ENCODE peak calls at places on chromosomes 1 and 21, in eight cellular contexts. C, A, H, D, P, Y, G and F are unnamed samples.
A peak's percentile ranks its signal among the peaks of the same experiment; 100 is the strongest.

GRCh38 chr1:44807364-44808062 is 362 bp upstream of the DYNLT4 start:
- DNase-seq in C (peak; percentile 95), A (peak; percentile 95), H (peak; percentile 84), D (peak; percentile 100), P (peak; percentile 99), Y (peak; percentile 96), G (peak; percentile 97), F (peak; percentile 99)

GRCh38 chr1:207962716-207963428 is 51.9 kb upstream of the CD34 start:
- DNase-seq in C (peak; percentile 74), A (peak; percentile 76), H (peak; percentile 34), D (peak; percentile 96), P (no peak), Y (peak; percentile 60), G (peak; percentile 67), F (peak; percentile 90)

GRCh38 chr1:218880484-218881060 is 293.1 kb upstream of the LYPLAL1 start:
- DNase-seq in C (no peak), A (no peak), H (no peak), D (no peak), P (no peak), Y (peak; percentile 7), G (no peak), F (no peak)

GRCh38 chr1:106584127-106584526 is 472.3 kb upstream of the PRMT6 start:
- DNase-seq in C (no peak), A (no peak), H (no peak), D (no peak), P (no peak), Y (no peak), G (no peak), F (no peak)

GRCh38 chr1:25805863-25806225 is 5.9 kb downstream of the SELENON start:
- DNase-seq in C (no peak), A (peak; percentile 61), H (no peak), D (no peak), P (no peak), Y (peak; percentile 73), G (no peak), F (no peak)

GRCh38 chr21:33817663-33818433 is 97.8 kb downstream of the ATP5PO start:
- DNase-seq in C (no peak), A (no peak), H (no peak), D (no peak), P (no peak), Y (no peak), G (no peak), F (peak; percentile 47)

GRCh38 chr21:23008803-23009202 is 2010.6 kb downstream of the NCAM2 start:
- DNase-seq in C (no peak), A (no peak), H (no peak), D (no peak), P (no peak), Y (no peak), G (no peak), F (no peak)

GRCh38 chr1:204104331-204105222 is 31.7 kb downstream of the SOX13 start:
- DNase-seq in C (no peak), A (peak; percentile 44), H (no peak), D (no peak), P (no peak), Y (no peak), G (peak; percentile 71), F (no peak)

GRCh38 chr1:61606448-61607312 is 118.3 kb downstream of the TM2D1 start:
- DNase-seq in C (no peak), A (peak; percentile 34), H (no peak), D (peak; percentile 94), P (no peak), Y (peak; percentile 38), G (peak; percentile 28), F (peak; percentile 94)

GRCh38 chr1:180168786-180169640 is 14.3 kb downstream of the QSOX1 start:
- DNase-seq in C (peak; percentile 77), A (peak; percentile 89), H (peak; percentile 50), D (no peak), P (peak; percentile 22), Y (peak; percentile 89), G (peak; percentile 83), F (no peak)

GRCh38 chr1:207112907-207113306 is 8.9 kb downstream of the C4BPA start:
- DNase-seq in C (no peak), A (no peak), H (no peak), D (no peak), P (no peak), Y (no peak), G (no peak), F (no peak)

GRCh38 chr21:45607021-45607921 is 36.3 kb upstream of the PCBP3 start:
- DNase-seq in C (peak; percentile 15), A (no peak), H (no peak), D (peak; percentile 37), P (peak; percentile 24), Y (no peak), G (no peak), F (no peak)

GRCh38 chr1:6686294-6686693 is 15.3 kb downstream of the DNAJC11 start:
- DNase-seq in C (no peak), A (no peak), H (no peak), D (no peak), P (peak; percentile 50), Y (no peak), G (no peak), F (no peak)

GRCh38 chr1:209652873-209653401 is 712 bp upstream of the LAMB3 start:
- DNase-seq in C (peak; percentile 90), A (peak; percentile 99), H (peak; percentile 98), D (peak; percentile 94), P (peak; percentile 50), Y (peak; percentile 100), G (peak; percentile 93), F (no peak)

GRCh38 chr1:19006837-19007271 is 50.4 kb upstream of the IFFO2 start:
- DNase-seq in C (no peak), A (no peak), H (no peak), D (peak; percentile 23), P (no peak), Y (peak; percentile 31), G (no peak), F (no peak)

GRCh38 chr1:180150982-180151381 is 3.7 kb upstream of the QSOX1 start:
- DNase-seq in C (no peak), A (no peak), H (no peak), D (no peak), P (peak; percentile 32), Y (no peak), G (no peak), F (no peak)

GRCh38 chr1:27057389-27057788 is 44.7 kb upstream of the TENT5B start:
- DNase-seq in C (no peak), A (no peak), H (no peak), D (no peak), P (no peak), Y (no peak), G (no peak), F (no peak)

GRCh38 chr1:145849356-145850165 is 4.1 kb downstream of the NUDT17 start:
- DNase-seq in C (no peak), A (no peak), H (no peak), D (no peak), P (peak; percentile 66), Y (no peak), G (no peak), F (no peak)

GRCh38 chr21:18801468-18801867 is 397.9 kb upstream of the TMPRSS15 start:
- DNase-seq in C (no peak), A (peak; percentile 27), H (no peak), D (no peak), P (no peak), Y (no peak), G (no peak), F (no peak)

GRCh38 chr1:32878183-32878582 is 7.5 kb upstream of the FNDC5 start:
- DNase-seq in C (no peak), A (no peak), H (no peak), D (no peak), P (peak; percentile 30), Y (no peak), G (no peak), F (no peak)

GRCh38 chr1:60425528-60425927 is 352.0 kb upstream of the C1orf87 start:
- DNase-seq in C (no peak), A (no peak), H (no peak), D (no peak), P (no peak), Y (no peak), G (no peak), F (no peak)

GRCh38 chr1:52867060-52867845 is 24.7 kb downstream of the ZYG11A start:
- DNase-seq in C (no peak), A (no peak), H (peak; percentile 73), D (no peak), P (peak; percentile 14), Y (no peak), G (no peak), F (no peak)
- TF ChIP-seq POLR2A in C (no peak), A (no peak), H (no peak), D (no peak), P (no peak), Y (no peak), G (no peak), F (no peak)

DNA sequence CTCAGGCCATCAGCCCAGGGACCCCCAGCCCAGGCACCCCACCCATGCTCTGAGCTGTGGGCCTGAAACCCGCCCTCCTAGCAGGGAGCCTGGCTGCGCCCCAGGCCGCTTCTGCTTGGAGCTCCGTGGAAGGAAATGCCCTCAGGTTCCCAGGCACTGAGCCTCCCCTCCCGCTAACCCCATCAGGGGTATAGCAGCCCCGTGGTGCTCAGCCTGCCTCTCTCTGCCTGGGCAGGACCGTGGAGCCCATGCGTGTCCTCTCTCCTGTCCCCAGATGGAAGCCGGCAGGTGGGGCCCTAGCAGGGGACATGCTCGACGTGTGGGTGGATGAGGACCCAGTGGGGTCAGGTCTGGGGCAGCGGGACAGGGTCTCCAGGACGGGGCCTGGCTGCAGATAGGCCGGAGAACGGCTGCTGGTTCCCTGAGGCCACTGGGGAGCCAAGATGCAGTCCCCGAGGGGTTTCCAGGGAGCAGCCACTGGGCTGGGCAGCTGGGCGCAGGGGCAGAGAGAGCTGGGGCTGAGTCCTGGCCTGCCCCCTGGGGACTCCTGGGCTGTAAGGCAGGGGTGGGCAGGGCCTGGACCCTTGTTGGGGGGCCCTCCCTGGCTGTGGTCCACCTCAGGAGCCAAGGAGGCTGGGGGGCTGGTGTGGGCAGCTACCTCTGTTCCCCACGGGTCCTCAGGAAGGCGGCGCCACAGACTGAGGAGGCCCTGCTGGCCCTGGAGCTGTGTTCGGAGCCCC is 75.5 kb downstream of the MORN1 start:
- DNase-seq in C (no peak), A (no peak), H (no peak), D (no peak), P (no peak), Y (no peak), G (no peak), F (no peak)
- TF ChIP-seq POLR2A in C (no peak), A (no peak), H (no peak), D (no peak), P (no peak), Y (no peak), G (no peak), F (no peak)

GRCh38 chr1:155976062-155976912 is 2.1 kb downstream of the ARHGEF2 start:
- DNase-seq in C (no peak), A (peak; percentile 59), H (peak; percentile 38), D (peak; percentile 94), P (peak; percentile 75), Y (peak; percentile 46), G (peak; percentile 73), F (no peak)
- TF ChIP-seq POLR2A in C (no peak), A (no peak), H (no peak), D (no peak), P (no peak), Y (no peak), G (no peak), F (no peak)

GRCh38 chr1:153790996-153791855 is 16.0 kb downstream of the SLC27A3 start:
- DNase-seq in C (no peak), A (no peak), H (no peak), D (peak; percentile 81), P (peak; percentile 94), Y (no peak), G (peak; percentile 56), F (no peak)
- TF ChIP-seq POLR2A in C (no peak), A (no peak), H (no peak), D (no peak), P (no peak), Y (no peak), G (no peak), F (no peak)